ENCODE peak calls at places on chromosomes 16 and 17, in ten cellular contexts. One of them, this sample, is unnamed.
A peak's percentile ranks its signal among the peaks of the same experiment; 100 is the strongest.

GRCh38 chr16:27722892-27723450 is 173.0 kb downstream of the KATNIP start:
- DNase-seq in pancreas: no peak
- DNase-seq in cardiac muscle cell: peak; percentile 21
- DNase-seq in endodermal cell: no peak
- DNase-seq in MM.1S: no peak
- DNase-seq in neuronal stem cell: no peak
- DNase-seq in ascending aorta: no peak
- DNase-seq in aorta: no peak
- DNase-seq in Peyer's patch: peak; percentile 58
- DNase-seq in mesendoderm: peak; percentile 11
- DNase-seq in this sample: peak; percentile 39

GRCh38 chr16:56411123-56411522 is 14.2 kb downstream of the AMFR start:
- DNase-seq in pancreas: no peak
- DNase-seq in cardiac muscle cell: no peak
- DNase-seq in endodermal cell: no peak
- DNase-seq in MM.1S: no peak
- DNase-seq in neuronal stem cell: no peak
- DNase-seq in ascending aorta: no peak
- DNase-seq in aorta: no peak
- DNase-seq in Peyer's patch: no peak
- DNase-seq in mesendoderm: no peak
- DNase-seq in this sample: no peak

GRCh38 chr16:56793504-56793903 is 63.6 kb downstream of the NUP93 start:
- DNase-seq in pancreas: no peak
- DNase-seq in cardiac muscle cell: peak; percentile 20
- DNase-seq in endodermal cell: no peak
- DNase-seq in MM.1S: peak; percentile 30
- DNase-seq in neuronal stem cell: no peak
- DNase-seq in ascending aorta: no peak
- DNase-seq in aorta: no peak
- DNase-seq in Peyer's patch: no peak
- DNase-seq in mesendoderm: peak; percentile 53
- DNase-seq in this sample: no peak

GRCh38 chr16:66304961-66305360 is 61.5 kb upstream of the CDH5 start:
- DNase-seq in pancreas: no peak
- DNase-seq in cardiac muscle cell: no peak
- DNase-seq in endodermal cell: peak; percentile 22
- DNase-seq in MM.1S: no peak
- DNase-seq in neuronal stem cell: no peak
- DNase-seq in ascending aorta: no peak
- DNase-seq in aorta: no peak
- DNase-seq in Peyer's patch: peak; percentile 21
- DNase-seq in mesendoderm: no peak
- DNase-seq in this sample: no peak

GRCh38 chr16:3027983-3028715 is 4.3 kb downstream of the THOC6 start:
- DNase-seq in pancreas: peak; percentile 94
- DNase-seq in cardiac muscle cell: peak; percentile 94
- DNase-seq in endodermal cell: peak; percentile 98
- DNase-seq in MM.1S: peak; percentile 90
- DNase-seq in neuronal stem cell: peak; percentile 91
- DNase-seq in ascending aorta: peak; percentile 38
- DNase-seq in aorta: peak; percentile 80
- DNase-seq in Peyer's patch: peak; percentile 95
- DNase-seq in mesendoderm: peak; percentile 93
- DNase-seq in this sample: peak; percentile 95

GRCh38 chr16:70565053-70565452 is 41.4 kb downstream of the SF3B3 start:
- DNase-seq in pancreas: no peak
- DNase-seq in cardiac muscle cell: no peak
- DNase-seq in endodermal cell: no peak
- DNase-seq in MM.1S: no peak
- DNase-seq in neuronal stem cell: no peak
- DNase-seq in ascending aorta: no peak
- DNase-seq in aorta: no peak
- DNase-seq in Peyer's patch: no peak
- DNase-seq in mesendoderm: no peak
- DNase-seq in this sample: no peak

GRCh38 chr17:42850964-42851363 is at the start of gene AOC3:
- DNase-seq in pancreas: no peak
- DNase-seq in cardiac muscle cell: no peak
- DNase-seq in endodermal cell: no peak
- DNase-seq in MM.1S: no peak
- DNase-seq in neuronal stem cell: no peak
- DNase-seq in ascending aorta: no peak
- DNase-seq in aorta: peak; percentile 77
- DNase-seq in Peyer's patch: no peak
- DNase-seq in mesendoderm: no peak
- DNase-seq in this sample: peak; percentile 53

GRCh38 chr17:30376621-30377452 is 1.9 kb upstream of the CPD start:
- DNase-seq in pancreas: no peak
- DNase-seq in cardiac muscle cell: peak; percentile 34
- DNase-seq in endodermal cell: no peak
- DNase-seq in MM.1S: peak; percentile 49
- DNase-seq in neuronal stem cell: no peak
- DNase-seq in ascending aorta: no peak
- DNase-seq in aorta: no peak
- DNase-seq in Peyer's patch: no peak
- DNase-seq in mesendoderm: peak; percentile 28
- DNase-seq in this sample: no peak

GRCh38 chr17:7858487-7858832 is 657 bp downstream of the CYB5D1 start:
- DNase-seq in pancreas: peak; percentile 69
- DNase-seq in cardiac muscle cell: peak; percentile 62
- DNase-seq in endodermal cell: peak; percentile 91
- DNase-seq in MM.1S: peak; percentile 61
- DNase-seq in neuronal stem cell: peak; percentile 56
- DNase-seq in ascending aorta: no peak
- DNase-seq in aorta: peak; percentile 63
- DNase-seq in Peyer's patch: peak; percentile 61
- DNase-seq in mesendoderm: peak; percentile 84
- DNase-seq in this sample: peak; percentile 66

GRCh38 chr16:67177743-67178699 is 5.7 kb downstream of the MATCAP1 start:
- DNase-seq in pancreas: peak; percentile 94
- DNase-seq in cardiac muscle cell: peak; percentile 73
- DNase-seq in endodermal cell: peak; percentile 97
- DNase-seq in MM.1S: peak; percentile 82
- DNase-seq in neuronal stem cell: no peak
- DNase-seq in ascending aorta: no peak
- DNase-seq in aorta: peak; percentile 73
- DNase-seq in Peyer's patch: peak; percentile 92
- DNase-seq in mesendoderm: peak; percentile 92
- DNase-seq in this sample: peak; percentile 90

GRCh38 chr17:6541886-6542285 is 14.5 kb downstream of the PITPNM3 start:
- DNase-seq in pancreas: no peak
- DNase-seq in cardiac muscle cell: no peak
- DNase-seq in endodermal cell: no peak
- DNase-seq in MM.1S: no peak
- DNase-seq in neuronal stem cell: no peak
- DNase-seq in ascending aorta: no peak
- DNase-seq in aorta: no peak
- DNase-seq in Peyer's patch: peak; percentile 10
- DNase-seq in mesendoderm: no peak
- DNase-seq in this sample: no peak

GRCh38 chr16:62205459-62205858 is 169.2 kb upstream of the CDH8 start:
- DNase-seq in pancreas: no peak
- DNase-seq in cardiac muscle cell: no peak
- DNase-seq in endodermal cell: no peak
- DNase-seq in MM.1S: no peak
- DNase-seq in neuronal stem cell: no peak
- DNase-seq in ascending aorta: no peak
- DNase-seq in aorta: no peak
- DNase-seq in Peyer's patch: no peak
- DNase-seq in mesendoderm: no peak
- DNase-seq in this sample: no peak

GRCh38 chr16:10039220-10040096 is 142.8 kb downstream of the GRIN2A start:
- DNase-seq in pancreas: no peak
- DNase-seq in cardiac muscle cell: peak; percentile 66
- DNase-seq in endodermal cell: peak; percentile 79
- DNase-seq in MM.1S: peak; percentile 73
- DNase-seq in neuronal stem cell: peak; percentile 67
- DNase-seq in ascending aorta: no peak
- DNase-seq in aorta: no peak
- DNase-seq in Peyer's patch: no peak
- DNase-seq in mesendoderm: peak; percentile 82
- DNase-seq in this sample: no peak

GRCh38 chr17:78106211-78106610 is 22.3 kb downstream of the TMC6 start:
- DNase-seq in pancreas: no peak
- DNase-seq in cardiac muscle cell: no peak
- DNase-seq in endodermal cell: no peak
- DNase-seq in MM.1S: no peak
- DNase-seq in neuronal stem cell: no peak
- DNase-seq in ascending aorta: no peak
- DNase-seq in aorta: peak; percentile 32
- DNase-seq in Peyer's patch: no peak
- DNase-seq in mesendoderm: no peak
- DNase-seq in this sample: no peak

GRCh38 chr16:2005646-2006045 is 4.0 kb downstream of the ZNF598 start:
- DNase-seq in pancreas: peak; percentile 47
- DNase-seq in cardiac muscle cell: no peak
- DNase-seq in endodermal cell: peak; percentile 74
- DNase-seq in MM.1S: no peak
- DNase-seq in neuronal stem cell: no peak
- DNase-seq in ascending aorta: no peak
- DNase-seq in aorta: no peak
- DNase-seq in Peyer's patch: no peak
- DNase-seq in mesendoderm: no peak
- DNase-seq in this sample: no peak
- H3K4me1 ChIP-seq in pancreas: peaks cover 33% of the 10 kb centered on the region
- H3K4me1 ChIP-seq in cardiac muscle cell: peaks cover 23% of the 10 kb centered on the region
- H3K4me1 ChIP-seq in endodermal cell: peaks cover 27% of the 10 kb centered on the region
- H3K4me1 ChIP-seq in MM.1S: peaks cover 17% of the 10 kb centered on the region
- H3K4me1 ChIP-seq in neuronal stem cell: peaks cover 28% of the 10 kb centered on the region
- H3K4me1 ChIP-seq in ascending aorta: peaks cover 23% of the 10 kb centered on the region
- H3K4me1 ChIP-seq in aorta: no peaks in the 10 kb centered on the region
- H3K4me1 ChIP-seq in Peyer's patch: peaks cover 25% of the 10 kb centered on the region
- H3K4me1 ChIP-seq in mesendoderm: peaks cover 12% of the 10 kb centered on the region
- H3K4me1 ChIP-seq in this sample: peaks cover 40% of the 10 kb centered on the region

DNA sequence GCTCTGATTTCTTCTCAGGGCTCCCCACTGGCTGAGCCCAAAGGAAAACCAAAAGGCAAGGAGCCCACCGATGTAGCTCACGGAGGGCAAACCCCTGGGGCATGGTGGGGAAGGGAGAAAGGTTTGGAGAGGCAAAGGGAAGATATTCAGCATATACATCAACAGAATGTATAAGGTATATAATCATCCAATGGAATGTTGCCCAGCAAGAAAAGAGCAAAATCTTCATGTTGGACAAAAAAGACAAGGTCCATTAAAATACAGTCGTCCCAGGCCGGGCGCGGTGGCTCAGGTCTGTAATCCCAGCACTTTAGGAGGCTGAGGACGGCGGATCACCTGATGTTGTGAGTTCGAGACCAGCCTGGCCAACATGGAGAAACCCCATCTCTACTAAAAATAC is 1.6 kb downstream of the CPPED1 start:
- DNase-seq in pancreas: no peak
- DNase-seq in cardiac muscle cell: no peak
- DNase-seq in endodermal cell: no peak
- DNase-seq in MM.1S: no peak
- DNase-seq in neuronal stem cell: no peak
- DNase-seq in ascending aorta: no peak
- DNase-seq in aorta: no peak
- DNase-seq in Peyer's patch: no peak
- DNase-seq in mesendoderm: no peak
- DNase-seq in this sample: no peak
- H3K4me3 ChIP-seq in pancreas: no peak overlapping the region
- H3K4me3 ChIP-seq in cardiac muscle cell: no peak overlapping the region
- H3K4me3 ChIP-seq in endodermal cell: peak overlapping the region; percentile 54
- H3K4me3 ChIP-seq in MM.1S: no peak overlapping the region
- H3K4me3 ChIP-seq in neuronal stem cell: no peak overlapping the region
- H3K4me3 ChIP-seq in ascending aorta: peak overlapping the region; percentile 73
- H3K4me3 ChIP-seq in aorta: no peak overlapping the region
- H3K4me3 ChIP-seq in Peyer's patch: peak overlapping the region; percentile 74
- H3K4me3 ChIP-seq in mesendoderm: no peak overlapping the region
- H3K4me3 ChIP-seq in this sample: no peak overlapping the region

GRCh38 chr17:76720211-76720610 is 6.2 kb downstream of the JMJD6 start:
- DNase-seq in pancreas: no peak
- DNase-seq in cardiac muscle cell: no peak
- DNase-seq in endodermal cell: no peak
- DNase-seq in MM.1S: no peak
- DNase-seq in neuronal stem cell: no peak
- DNase-seq in ascending aorta: no peak
- DNase-seq in aorta: no peak
- DNase-seq in Peyer's patch: no peak
- DNase-seq in mesendoderm: no peak
- DNase-seq in this sample: no peak
- H3K4me1 ChIP-seq in pancreas: peaks cover 13% of the 10 kb centered on the region
- H3K4me1 ChIP-seq in cardiac muscle cell: peaks cover 9% of the 10 kb centered on the region
- H3K4me1 ChIP-seq in endodermal cell: no peaks in the 10 kb centered on the region
- H3K4me1 ChIP-seq in MM.1S: peaks cover 25% of the 10 kb centered on the region
- H3K4me1 ChIP-seq in neuronal stem cell: no peaks in the 10 kb centered on the region
- H3K4me1 ChIP-seq in ascending aorta: peaks cover 13% of the 10 kb centered on the region
- H3K4me1 ChIP-seq in aorta: peaks cover 3% of the 10 kb centered on the region
- H3K4me1 ChIP-seq in Peyer's patch: peaks cover under 1% of the 10 kb centered on the region
- H3K4me1 ChIP-seq in mesendoderm: no peaks in the 10 kb centered on the region
- H3K4me1 ChIP-seq in this sample: peaks cover 16% of the 10 kb centered on the region

DNA sequence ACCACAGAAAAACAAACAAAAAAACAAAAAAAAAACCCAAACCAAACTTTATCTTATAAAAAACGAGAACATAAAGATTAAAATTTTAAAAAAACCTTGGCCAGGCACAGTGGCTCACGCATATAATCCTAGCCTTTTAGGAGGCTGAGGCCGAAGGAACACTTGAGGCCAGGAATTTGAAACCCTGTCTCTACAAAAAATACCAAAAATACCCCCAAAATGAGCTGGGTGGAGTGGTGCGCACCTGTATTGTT is 11.5 kb downstream of the SUPT4H1 start:
- DNase-seq in pancreas: no peak
- DNase-seq in cardiac muscle cell: no peak
- DNase-seq in endodermal cell: no peak
- DNase-seq in MM.1S: no peak
- DNase-seq in neuronal stem cell: no peak
- DNase-seq in ascending aorta: no peak
- DNase-seq in aorta: no peak
- DNase-seq in Peyer's patch: no peak
- DNase-seq in mesendoderm: no peak
- DNase-seq in this sample: no peak
- H3K4me3 ChIP-seq in pancreas: no peak overlapping the region
- H3K4me3 ChIP-seq in cardiac muscle cell: no peak overlapping the region
- H3K4me3 ChIP-seq in endodermal cell: no peak overlapping the region
- H3K4me3 ChIP-seq in MM.1S: no peak overlapping the region
- H3K4me3 ChIP-seq in neuronal stem cell: no peak overlapping the region
- H3K4me3 ChIP-seq in ascending aorta: no peak overlapping the region
- H3K4me3 ChIP-seq in aorta: no peak overlapping the region
- H3K4me3 ChIP-seq in Peyer's patch: no peak overlapping the region
- H3K4me3 ChIP-seq in mesendoderm: no peak overlapping the region
- H3K4me3 ChIP-seq in this sample: no peak overlapping the region

This sample was measured in mucosa of descending colon.